ENCODE peak calls at places on chromosomes 2 and 18, in seven cellular contexts. K is GM23248; C is body of pancreas; X is uterus; I is PC-9; A is transverse colon; Q is CD8-positive, alpha-beta T cell. L is an unnamed sample. For H3K4me1, the result is how much of the 10 kb centered on the place peaks cover.

GRCh38 chr2:226902041-226902972 is 66.5 kb downstream of the RHBDD1 start:
- DNase-seq in Q (no peak), A (no peak), K (peak), I (no peak), C (no peak), X (no peak), L (no peak)

GRCh38 chr18:75238100-75238499 is 27.5 kb downstream of the TSHZ1 start:
- DNase-seq in A (no peak), Q (no peak), I (no peak), X (no peak), K (no peak), C (no peak), L (no peak)

GRCh38 chr2:151334082-151334815 is 23.1 kb upstream of the TNFAIP6 start:
- DNase-seq in C (no peak), A (no peak), K (peak), I (no peak), X (no peak), Q (no peak), L (no peak)

GRCh38 chr2:9033385-9034175 is 30.1 kb upstream of the MBOAT2 start:
- DNase-seq in I (no peak), Q (no peak), K (peak), X (no peak), A (no peak), C (no peak), L (no peak)

GRCh38 chr18:58893388-58894099 is 28.9 kb downstream of the ZNF532 start:
- DNase-seq in X (no peak), K (peak), C (no peak), A (no peak), I (no peak), Q (no peak), L (no peak)

GRCh38 chr2:230738391-230738811 is 25.8 kb downstream of the CAB39 start:
- DNase-seq in A (no peak), C (no peak), I (no peak), Q (no peak), X (no peak), K (peak), L (no peak)

GRCh38 chr2:85811173-85811849 is 57.5 kb downstream of the ATOH8 start:
- DNase-seq in K (peak), X (peak), Q (no peak), I (no peak), A (peak), C (no peak), L (no peak)

GRCh38 chr18:31683968-31684278 is 458 bp downstream of the B4GALT6 start:
- DNase-seq in A (no peak), C (no peak), X (no peak), I (no peak), K (no peak), Q (no peak), L (no peak)

GRCh38 chr2:128363991-128364390 is 45.3 kb upstream of the HS6ST1 start:
- DNase-seq in I (no peak), X (no peak), A (no peak), C (no peak), Q (no peak), K (no peak), L (no peak)

GRCh38 chr2:36569267-36569860 is 28.6 kb downstream of the FEZ2 start:
- DNase-seq in I (no peak), A (no peak), Q (no peak), K (peak), X (no peak), C (no peak), L (no peak)

GRCh38 chr2:213627054-213627710 is 342.9 kb downstream of the SPAG16 start:
- DNase-seq in Q (no peak), K (no peak), A (no peak), C (no peak), X (no peak), I (no peak), L (no peak)

GRCh38 chr18:3526421-3527354 is 76.7 kb downstream of the TGIF1 start:
- DNase-seq in I (no peak), K (peak), Q (no peak), A (no peak), C (no peak), X (no peak), L (no peak)

GRCh38 chr18:3525870-3526420 is 76.0 kb downstream of the TGIF1 start:
- DNase-seq in X (no peak), I (no peak), C (no peak), Q (peak), K (no peak), A (peak), L (no peak)

GRCh38 chr18:3520230-3521085 is 70.5 kb downstream of the TGIF1 start:
- DNase-seq in A (no peak), X (no peak), K (no peak), I (no peak), Q (no peak), C (no peak), L (no peak)

GRCh38 chr18:3528251-3528650 is 78.3 kb downstream of the TGIF1 start:
- DNase-seq in I (no peak), K (no peak), C (no peak), Q (no peak), X (no peak), A (no peak), L (no peak)

GRCh38 chr18:3524706-3525105 is 74.7 kb downstream of the TGIF1 start:
- DNase-seq in A (no peak), C (no peak), I (no peak), Q (no peak), K (no peak), X (no peak), L (no peak)
- H3K4me1 ChIP-seq in A (under half), C (under half), I (under half), Q (under half), K (under half), X (under half), L (under half)

DNA sequence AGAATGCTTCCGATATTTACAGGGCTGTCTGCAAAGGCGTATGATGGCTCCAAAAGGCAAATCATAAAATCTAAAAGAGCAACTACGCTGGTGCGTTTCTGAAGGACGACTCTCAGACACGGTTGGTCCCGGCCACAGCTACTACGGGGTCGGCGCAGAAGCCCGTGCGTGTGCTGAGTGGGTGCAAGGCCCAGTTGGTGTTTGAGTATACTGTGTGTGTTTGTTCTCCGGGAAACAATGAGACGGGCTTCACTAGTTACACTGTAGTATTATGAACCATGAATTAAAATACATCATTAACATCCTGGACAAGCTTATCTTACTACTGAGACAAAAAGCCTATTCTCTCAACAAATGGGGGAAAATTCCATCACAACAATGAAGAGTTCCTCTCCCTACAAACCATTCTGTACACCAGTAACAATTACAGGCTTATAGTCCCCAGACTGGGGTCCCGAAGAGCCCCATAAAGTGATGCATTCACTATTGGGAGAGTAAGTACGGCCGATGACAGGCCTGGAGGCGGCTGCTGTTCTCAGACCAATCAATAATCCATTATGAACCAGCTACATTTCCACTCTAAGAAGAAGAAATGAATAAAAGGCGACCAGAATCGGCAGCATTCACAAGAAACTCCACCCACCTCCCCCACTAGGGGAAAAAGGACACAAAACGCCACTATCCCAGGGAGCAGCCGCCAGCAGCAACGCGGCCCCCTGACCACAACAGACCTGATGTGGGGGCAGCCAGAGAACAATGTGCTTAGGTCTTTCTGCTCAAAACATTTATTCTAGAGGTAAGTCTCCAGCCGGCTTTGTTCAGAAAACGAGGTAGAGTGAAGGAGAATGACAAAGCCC is 43.3 kb downstream of the ZNF516 start:
- DNase-seq in X (no peak), A (no peak), K (peak), Q (peak), C (no peak), I (no peak), L (no peak)
- H3K27ac ChIP-seq in X (peak), A (peak), K (peak), Q (no peak), C (peak), I (no peak), L (peak)

GRCh38 chr2:203870942-203871341 is 3.4 kb downstream of the CTLA4 start:
- DNase-seq in C (no peak), I (no peak), K (no peak), Q (no peak), X (no peak), A (no peak), L (no peak)
- H3K4me1 ChIP-seq in C (under half), I (under half), K (under half), Q (half or more), X (under half), A (under half), L (under half)

DNA sequence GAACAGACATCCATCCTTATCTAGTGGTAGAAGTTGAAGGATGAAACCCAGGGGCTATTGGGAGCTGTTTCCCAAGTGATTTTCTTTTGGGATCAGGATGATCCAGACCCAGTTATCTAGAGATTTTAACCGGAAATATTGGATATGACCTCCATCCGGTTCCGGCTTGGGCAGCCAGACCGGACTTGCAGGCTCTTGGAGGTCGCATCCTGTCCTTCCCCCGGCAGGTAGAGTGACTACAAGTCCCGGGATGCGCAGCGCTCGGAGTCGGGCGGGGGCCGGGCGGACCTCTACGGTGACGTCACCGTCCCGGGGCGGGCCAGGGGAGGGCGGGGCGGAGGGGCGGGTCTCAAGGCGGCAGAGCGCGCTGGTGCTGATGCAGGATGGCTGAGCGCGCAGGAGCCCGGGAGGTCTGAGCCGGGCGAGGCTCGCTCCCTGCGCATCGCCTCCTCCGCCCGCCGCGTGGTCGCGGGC is at the start of gene KIF5C:
- DNase-seq in Q (peak), X (peak), A (peak), I (peak), K (peak), C (peak), L (peak)
- H3K27ac ChIP-seq in Q (no peak), X (no peak), A (peak), I (no peak), K (no peak), C (no peak), L (no peak)

GRCh38 chr2:112305132-112305531 is 29.7 kb downstream of the ZC3H6 start:
- DNase-seq in X (no peak), A (no peak), I (no peak), C (no peak), Q (no peak), K (no peak), L (no peak)
- H3K4me1 ChIP-seq in X (under half), A (under half), I (under half), C (under half), Q (under half), K (under half), L (half or more)

GRCh38 chr2:189540551-189540950 is 40.0 kb downstream of the SLC40A1 start:
- DNase-seq in I (no peak), X (no peak), C (no peak), A (no peak), K (peak), Q (no peak), L (no peak)
- H3K27ac ChIP-seq in I (no peak), X (peak), C (no peak), A (no peak), K (no peak), Q (no peak), L (peak)

GRCh38 chr18:50694147-50694546 is 125.7 kb downstream of the MRO start:
- DNase-seq in Q (no peak), A (no peak), K (no peak), I (no peak), C (no peak), X (no peak), L (no peak)

GRCh38 chr18:50696436-50696835 is 123.4 kb downstream of the MRO start:
- DNase-seq in C (no peak), Q (no peak), I (no peak), A (no peak), K (no peak), X (no peak), L (no peak)

GRCh38 chr18:50697509-50697908 is 122.3 kb downstream of the MRO start:
- DNase-seq in C (no peak), I (no peak), X (no peak), Q (no peak), K (no peak), A (no peak), L (no peak)

GRCh38 chr18:50696929-50697328 is 122.9 kb downstream of the MRO start:
- DNase-seq in X (no peak), I (no peak), C (no peak), Q (no peak), A (no peak), K (no peak), L (no peak)

GRCh38 chr18:50695431-50696176 is 124.2 kb downstream of the MRO start:
- DNase-seq in I (no peak), K (no peak), A (no peak), X (no peak), Q (no peak), C (no peak), L (no peak)
- H3K4me1 ChIP-seq in I (under half), K (under half), A (under half), X (under half), Q (under half), C (under half), L (under half)

DNA sequence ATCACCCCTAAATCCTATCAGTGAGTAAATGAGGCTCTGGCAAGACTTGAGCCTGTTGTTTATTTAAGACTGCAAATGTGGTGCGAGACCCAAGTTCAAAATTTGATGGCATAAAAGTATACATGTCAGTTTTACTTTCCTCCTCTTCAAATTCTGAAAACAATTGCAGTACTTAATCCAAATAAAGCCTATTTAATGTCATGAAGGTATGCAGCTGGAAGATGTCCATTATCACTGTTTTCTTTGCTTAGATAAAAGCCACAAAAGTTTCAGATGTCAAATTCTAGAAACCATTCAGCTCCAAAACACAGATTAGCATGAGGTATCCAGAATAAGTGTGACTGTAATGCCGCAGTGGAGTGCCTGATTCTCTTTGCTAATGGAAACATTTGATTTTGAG is 3.4 kb downstream of the APCDD1 start:
- DNase-seq in I (no peak), A (no peak), C (no peak), Q (no peak), X (no peak), K (no peak), L (no peak)
- H3K27ac ChIP-seq in I (no peak), A (no peak), C (no peak), Q (no peak), X (no peak), K (no peak), L (no peak)

L was measured in thoracic aorta.